ENCODE peak calls at places on chromosomes 13 and 19, in nine cellular contexts. C is testis, G is tibial artery, Z is heart right ventricle, P is esophagus muscularis mucosa, Q is mesenchymal stem cell, V is DND-41, W is lung, M is left ventricle myocardium inferior. B is an unnamed sample. For H3K9me3, the result is how much of the 10 kb centered on the place peaks cover.

GRCh38 chr13:81917829-81918228 is 1576.9 kb upstream of the SPRY2 start:
- DNase-seq in C (no peak), G (no peak), Z (no peak), P (no peak), Q (no peak), V (no peak), W (no peak), M (no peak), B (no peak)

GRCh38 chr13:69331245-69331644 is 776.4 kb upstream of the ATXN8OS start:
- DNase-seq in C (no peak), G (no peak), Z (no peak), P (no peak), Q (peak), V (no peak), W (no peak), M (no peak), B (no peak)

GRCh38 chr13:35994131-35994966 is 136.8 kb downstream of the DCLK1 start:
- DNase-seq in C (peak), G (peak), Z (peak), P (peak), Q (no peak), V (no peak), W (no peak), M (peak), B (no peak)

GRCh38 chr13:99509477-99509876 is 8.2 kb downstream of the TM9SF2 start:
- DNase-seq in C (no peak), G (no peak), Z (no peak), P (no peak), Q (no peak), V (no peak), W (no peak), M (no peak), B (no peak)

GRCh38 chr19:29612121-29612520 is 6.0 kb downstream of the POP4 start:
- DNase-seq in C (no peak), G (no peak), Z (no peak), P (no peak), Q (no peak), V (no peak), W (no peak), M (no peak), B (no peak)

GRCh38 chr13:68173111-68173510 is 943.0 kb upstream of the PCDH9 start:
- DNase-seq in C (no peak), G (no peak), Z (no peak), P (no peak), Q (no peak), V (no peak), W (no peak), M (no peak), B (no peak)

GRCh38 chr13:77894743-77895142 is 23.9 kb downstream of the EDNRB start:
- DNase-seq in C (no peak), G (no peak), Z (no peak), P (no peak), Q (no peak), V (no peak), W (no peak), M (no peak), B (no peak)

GRCh38 chr13:26503826-26504594 is 53.5 kb upstream of the WASF3 start:
- DNase-seq in C (peak), G (no peak), Z (no peak), P (no peak), Q (no peak), V (no peak), W (no peak), M (no peak), B (no peak)

GRCh38 chr13:41364043-41364442 is 53.0 kb downstream of the NAA16 start:
- DNase-seq in C (no peak), G (no peak), Z (no peak), P (no peak), Q (no peak), V (no peak), W (no peak), M (no peak), B (no peak)

GRCh38 chr13:75404721-75405120 is 77.2 kb downstream of the TBC1D4 start:
- DNase-seq in C (no peak), G (no peak), Z (no peak), P (no peak), Q (no peak), V (no peak), W (no peak), M (no peak), B (no peak)

GRCh38 chr19:18321729-18322091 is 1.2 kb downstream of the LSM4 start:
- DNase-seq in C (no peak), G (no peak), Z (no peak), P (no peak), Q (peak), V (peak), W (no peak), M (no peak), B (peak)

GRCh38 chr19:56538761-56539263 is at the start of gene ZFP28:
- DNase-seq in C (peak), G (peak), Z (peak), P (peak), Q (no peak), V (peak), W (peak), M (peak), B (no peak)

GRCh38 chr13:75749407-75749806 is 113.3 kb downstream of the LMO7 start:
- DNase-seq in C (no peak), G (peak), Z (no peak), P (no peak), Q (no peak), V (no peak), W (no peak), M (no peak), B (no peak)

GRCh38 chr19:2790557-2791271 is 5.4 kb downstream of the THOP1 start:
- DNase-seq in C (peak), G (no peak), Z (no peak), P (no peak), Q (no peak), V (no peak), W (no peak), M (no peak), B (no peak)

GRCh38 chr19:50555447-50556235 is 12.6 kb downstream of the LRRC4B start:
- DNase-seq in C (peak), G (no peak), Z (peak), P (no peak), Q (peak), V (no peak), W (no peak), M (peak), B (no peak)

GRCh38 chr13:41562083-41562482 is 104.7 kb downstream of the RGCC start:
- DNase-seq in C (peak), G (no peak), Z (peak), P (no peak), Q (peak), V (peak), W (no peak), M (peak), B (no peak)

GRCh38 chr19:30691767-30692516 is 319.8 kb downstream of the ZNF536 start:
- DNase-seq in C (no peak), G (no peak), Z (no peak), P (no peak), Q (no peak), V (no peak), W (no peak), M (no peak), B (no peak)

GRCh38 chr13:23707674-23708073 is 137.5 kb downstream of the TNFRSF19 start:
- DNase-seq in C (no peak), G (no peak), Z (no peak), P (no peak), Q (no peak), V (no peak), W (no peak), M (no peak), B (no peak)

GRCh38 chr13:89969996-89970709 is 1377.3 kb upstream of the MIR17HG start:
- DNase-seq in C (no peak), G (no peak), Z (no peak), P (no peak), Q (peak), V (no peak), W (no peak), M (no peak), B (no peak)

GRCh38 chr19:4338441-4339350 is at the start of gene STAP2:
- DNase-seq in C (peak), G (no peak), Z (no peak), P (no peak), Q (peak), V (peak), W (peak), M (no peak), B (no peak)

GRCh38 chr19:13830761-13831481 is 35.7 kb downstream of the ZSWIM4 start:
- DNase-seq in C (no peak), G (no peak), Z (no peak), P (no peak), Q (peak), V (no peak), W (no peak), M (no peak), B (no peak)

GRCh38 chr13:23050126-23050525 is 130.7 kb upstream of the SGCG start:
- DNase-seq in C (no peak), G (no peak), Z (no peak), P (no peak), Q (no peak), V (no peak), W (no peak), M (no peak), B (no peak)

GRCh38 chr19:49556412-49557398 is 23.7 kb downstream of the NOSIP start:
- DNase-seq in C (no peak), G (no peak), Z (no peak), P (no peak), Q (no peak), V (no peak), W (no peak), M (no peak), B (peak)

GRCh38 chr19:18306903-18307681 is 15.8 kb downstream of the LSM4 start:
- DNase-seq in C (no peak), G (no peak), Z (no peak), P (no peak), Q (no peak), V (no peak), W (no peak), M (no peak), B (peak)

GRCh38 chr13:112957295-112957677 is 11.7 kb upstream of the MCF2L start:
- DNase-seq in C (no peak), G (no peak), Z (no peak), P (no peak), Q (no peak), V (no peak), W (no peak), M (no peak), B (no peak)

GRCh38 chr13:99981115-99982020 is at the start of gene ZIC2:
- DNase-seq in C (no peak), G (no peak), Z (no peak), P (no peak), Q (no peak), V (peak), W (no peak), M (no peak), B (no peak)

GRCh38 chr13:50679321-50679720 is 164.2 kb downstream of the DLEU7 start:
- DNase-seq in C (no peak), G (no peak), Z (no peak), P (no peak), Q (no peak), V (no peak), W (no peak), M (no peak), B (no peak)

GRCh38 chr19:7589822-7590221 is 5.8 kb upstream of the CAMSAP3 start:
- DNase-seq in C (no peak), G (no peak), Z (no peak), P (no peak), Q (no peak), V (no peak), W (no peak), M (no peak), B (no peak)

GRCh38 chr19:5627395-5627904 is 4.6 kb downstream of the SAFB start:
- DNase-seq in C (peak), G (peak), Z (peak), P (peak), Q (peak), V (no peak), W (peak), M (peak), B (no peak)

GRCh38 chr19:676343-677105 is at the start of gene FSTL3:
- DNase-seq in C (no peak), G (no peak), Z (peak), P (no peak), Q (peak), V (no peak), W (no peak), M (no peak), B (no peak)

GRCh38 chr19:40719414-40719894 is 2.5 kb downstream of the ITPKC start:
- DNase-seq in C (no peak), G (no peak), Z (no peak), P (no peak), Q (peak), V (no peak), W (no peak), M (no peak), B (no peak)

GRCh38 chr13:105587786-105588185 is 947.7 kb downstream of the EFNB2 start:
- DNase-seq in C (no peak), G (no peak), Z (no peak), P (no peak), Q (no peak), V (no peak), W (no peak), M (no peak), B (no peak)

GRCh38 chr19:12984683-12985048 is 10.6 kb upstream of the NFIX start:
- DNase-seq in C (no peak), G (no peak), Z (no peak), P (no peak), Q (no peak), V (peak), W (no peak), M (no peak), B (no peak)

GRCh38 chr19:46371371-46371901 is 24.5 kb downstream of the PPP5C start:
- DNase-seq in C (no peak), G (no peak), Z (no peak), P (no peak), Q (no peak), V (no peak), W (no peak), M (no peak), B (no peak)

GRCh38 chr19:4914736-4915501 is 5.6 kb downstream of the UHRF1 start:
- DNase-seq in C (peak), G (no peak), Z (no peak), P (no peak), Q (peak), V (peak), W (peak), M (no peak), B (peak)

GRCh38 chr13:31069808-31070544 is 91.7 kb downstream of the HSPH1 start:
- DNase-seq in C (no peak), G (no peak), Z (no peak), P (no peak), Q (no peak), V (no peak), W (no peak), M (no peak), B (no peak)

GRCh38 chr13:77374786-77375185 is 47.9 kb upstream of the MYCBP2 start:
- DNase-seq in C (peak), G (no peak), Z (no peak), P (no peak), Q (no peak), V (no peak), W (no peak), M (no peak), B (no peak)

GRCh38 chr19:41131186-41131585 is 17.0 kb downstream of the CYP2F1 start:
- DNase-seq in C (no peak), G (no peak), Z (no peak), P (no peak), Q (no peak), V (no peak), W (no peak), M (no peak), B (no peak)

GRCh38 chr13:30766957-30767603 is 31.7 kb downstream of the ALOX5AP start:
- DNase-seq in C (no peak), G (no peak), Z (no peak), P (no peak), Q (no peak), V (peak), W (no peak), M (no peak), B (peak)

GRCh38 chr19:33229962-33230361 is 4.3 kb upstream of the SLC7A10 start:
- DNase-seq in C (no peak), G (no peak), Z (no peak), P (no peak), Q (no peak), V (no peak), W (no peak), M (no peak), B (no peak)

GRCh38 chr13:32300406-32300805 is 14.8 kb downstream of the ZAR1L start:
- DNase-seq in C (no peak), G (no peak), Z (no peak), P (no peak), Q (no peak), V (no peak), W (no peak), M (no peak), B (no peak)

GRCh38 chr13:32300920-32301319 is 14.2 kb downstream of the ZAR1L start:
- DNase-seq in C (no peak), G (no peak), Z (no peak), P (no peak), Q (no peak), V (no peak), W (no peak), M (no peak), B (no peak)

GRCh38 chr13:32298695-32299094 is 16.5 kb downstream of the ZAR1L start:
- DNase-seq in C (no peak), G (no peak), Z (no peak), P (no peak), Q (no peak), V (no peak), W (no peak), M (no peak), B (no peak)

GRCh38 chr13:32299893-32300292 is 15.3 kb downstream of the ZAR1L start:
- DNase-seq in C (no peak), G (no peak), Z (no peak), P (no peak), Q (no peak), V (no peak), W (no peak), M (no peak), B (no peak)

GRCh38 chr13:32297206-32297605 is 18.0 kb downstream of the ZAR1L start:
- DNase-seq in C (no peak), G (no peak), Z (no peak), P (no peak), Q (no peak), V (no peak), W (no peak), M (no peak), B (no peak)
- H3K4me3 ChIP-seq in C (no peak), G (no peak), Z (no peak), P (no peak), Q (no peak), V (no peak), W (no peak), M (no peak), B (no peak)

DNA sequence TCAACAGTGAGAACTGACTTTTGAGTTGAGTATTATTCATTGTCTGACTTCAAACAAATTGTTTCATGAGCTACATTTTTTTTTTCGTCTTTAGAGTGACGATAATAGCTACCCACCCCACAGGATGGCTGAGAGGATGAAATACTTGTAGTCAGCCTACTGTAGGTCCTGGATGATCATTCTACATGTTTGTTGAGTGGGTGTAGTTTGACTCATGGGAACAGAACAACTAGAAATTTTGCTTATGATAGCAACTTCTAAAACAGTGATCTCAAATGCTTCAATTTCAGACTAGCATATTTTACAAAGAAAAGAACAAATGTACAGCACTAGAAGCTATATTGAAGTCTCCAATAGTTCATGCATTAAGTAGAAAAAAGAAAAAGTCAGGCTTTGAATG is 651.8 kb downstream of the PCDH9 start:
- DNase-seq in C (no peak), G (no peak), Z (no peak), P (no peak), Q (no peak), V (no peak), W (no peak), M (no peak), B (no peak)
- H3K27ac ChIP-seq in C (no peak), G (no peak), Z (no peak), P (no peak), Q (no peak), V (no peak), W (no peak), M (no peak), B (no peak)

GRCh38 chr19:37716140-37716539 is 3.4 kb downstream of the ZNF607 start:
- DNase-seq in C (no peak), G (no peak), Z (no peak), P (no peak), Q (no peak), V (no peak), W (no peak), M (no peak), B (no peak)

GRCh38 chr19:37725181-37725580 is 5.6 kb upstream of the ZNF607 start:
- DNase-seq in C (no peak), G (no peak), Z (no peak), P (no peak), Q (no peak), V (no peak), W (no peak), M (no peak), B (no peak)

GRCh38 chr19:37719111-37719926 is at the start of gene ZNF607:
- DNase-seq in C (peak), G (peak), Z (peak), P (peak), Q (peak), V (peak), W (peak), M (peak), B (peak)

GRCh38 chr19:37718357-37718756 is 1.2 kb downstream of the ZNF607 start:
- DNase-seq in C (no peak), G (no peak), Z (no peak), P (no peak), Q (peak), V (no peak), W (no peak), M (no peak), B (no peak)

GRCh38 chr19:37719927-37720265 is 335 bp upstream of the ZNF607 start:
- DNase-seq in C (no peak), G (no peak), Z (no peak), P (no peak), Q (no peak), V (no peak), W (no peak), M (no peak), B (no peak)
- H3K9me3 ChIP-seq in C (under half), G (under half), Z (under half), P (under half), Q (under half), V (under half), W (under half), M (under half), B (under half)

DNA sequence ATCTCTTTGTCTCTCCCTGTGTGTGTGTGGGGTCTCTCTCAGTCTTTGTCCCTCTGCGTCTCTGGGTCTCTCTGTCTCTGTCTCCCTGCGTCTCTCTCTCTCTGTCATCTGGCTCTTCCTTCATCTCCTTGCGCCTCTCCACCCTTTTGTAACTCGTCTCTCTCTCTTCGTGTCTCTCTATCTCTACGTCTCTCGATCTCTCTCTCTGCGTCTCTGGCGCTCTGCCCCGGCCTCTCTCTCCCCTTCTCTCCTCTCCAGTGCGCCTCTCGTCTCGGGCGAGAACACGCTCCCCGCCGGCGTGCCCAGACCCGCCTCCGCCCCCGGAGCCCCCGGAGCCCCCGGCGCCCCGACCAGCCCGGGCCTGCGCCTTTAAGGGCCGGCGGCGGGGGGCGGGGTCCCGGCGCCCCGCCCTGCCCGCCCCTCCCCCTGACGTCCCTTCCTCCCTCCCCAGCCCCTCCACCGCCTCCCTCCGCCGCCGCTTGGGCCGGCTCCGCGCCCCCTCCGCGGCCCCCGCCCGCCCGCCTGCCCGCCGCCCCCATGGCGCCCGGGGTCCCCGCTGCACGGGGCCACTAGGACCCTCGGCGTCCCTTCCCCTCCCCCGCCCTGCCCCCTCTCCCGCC is at the start of gene MARK4:
- DNase-seq in C (peak), G (no peak), Z (peak), P (no peak), Q (peak), V (peak), W (peak), M (peak), B (peak)
- H3K4me3 ChIP-seq in C (peak), G (peak), Z (peak), P (peak), Q (peak), V (peak), W (peak), M (peak), B (peak)

GRCh38 chr13:52374873-52375411 is 31.0 kb downstream of the THSD1 start:
- DNase-seq in C (no peak), G (no peak), Z (no peak), P (no peak), Q (no peak), V (no peak), W (no peak), M (no peak), B (no peak)

GRCh38 chr13:52374389-52374788 is 31.6 kb downstream of the THSD1 start:
- DNase-seq in C (no peak), G (no peak), Z (no peak), P (no peak), Q (no peak), V (no peak), W (no peak), M (no peak), B (no peak)

GRCh38 chr13:52371736-52372247 is 34.2 kb downstream of the THSD1 start:
- DNase-seq in C (no peak), G (no peak), Z (no peak), P (no peak), Q (peak), V (no peak), W (no peak), M (no peak), B (no peak)
- H3K27ac ChIP-seq in C (no peak), G (no peak), Z (no peak), P (no peak), Q (peak), V (no peak), W (no peak), M (peak), B (no peak)